ENCODE peak calls at places on chromosomes 16 and 17, in eight cellular contexts. U, A, D, R, H, C, E and F are unnamed samples.

GRCh38 chr16:62585041-62585545 is 548.9 kb upstream of the CDH8 start:
- DNase-seq in U (no peak), A (no peak), D (no peak), R (no peak), H (no peak), C (no peak), E (no peak), F (no peak)

GRCh38 chr16:54370653-54371052 is 84.1 kb upstream of the IRX3 start:
- DNase-seq in U (no peak), A (no peak), D (no peak), R (no peak), H (no peak), C (no peak), E (no peak), F (no peak)

GRCh38 chr16:7590934-7591333 is 258.3 kb downstream of the RBFOX1 start:
- DNase-seq in U (no peak), A (no peak), D (no peak), R (no peak), H (no peak), C (no peak), E (no peak), F (no peak)

GRCh38 chr17:56786989-56787482 is 46.7 kb downstream of the C17orf67 start:
- DNase-seq in U (peak; percentile 42), A (no peak), D (peak; percentile 93), R (peak; percentile 17), H (peak; percentile 82), C (peak; percentile 6), E (peak; percentile 8), F (no peak)

GRCh38 chr17:74677558-74678466 is 34.9 kb downstream of the CD300LF start:
- DNase-seq in U (no peak), A (no peak), D (no peak), R (no peak), H (no peak), C (no peak), E (no peak), F (no peak)

GRCh38 chr17:41415833-41416335 is 8.5 kb downstream of the KRT37 start:
- DNase-seq in U (no peak), A (no peak), D (peak; percentile 78), R (no peak), H (no peak), C (no peak), E (no peak), F (no peak)

GRCh38 chr17:5560361-5560988 is 23.8 kb downstream of the NLRP1 start:
- DNase-seq in U (no peak), A (no peak), D (no peak), R (no peak), H (no peak), C (no peak), E (no peak), F (peak; percentile 2)

GRCh38 chr17:78805301-78805700 is 23.2 kb upstream of the CYTH1 start:
- DNase-seq in U (peak; percentile 78), A (no peak), D (no peak), R (no peak), H (peak; percentile 91), C (no peak), E (peak; percentile 19), F (no peak)

GRCh38 chr16:6382787-6383515 is 949.7 kb upstream of the RBFOX1 start:
- DNase-seq in U (no peak), A (no peak), D (no peak), R (no peak), H (no peak), C (no peak), E (no peak), F (no peak)

GRCh38 chr17:65545708-65546523 is 15.5 kb downstream of the AXIN2 start:
- DNase-seq in U (no peak), A (no peak), D (no peak), R (no peak), H (no peak), C (no peak), E (no peak), F (no peak)

GRCh38 chr16:27332105-27332504 is 18.3 kb downstream of the IL4R start:
- DNase-seq in U (no peak), A (no peak), D (no peak), R (no peak), H (no peak), C (no peak), E (no peak), F (no peak)

GRCh38 chr16:69859105-69859969 is 91.8 kb upstream of the CLEC18A start:
- DNase-seq in U (peak; percentile 24), A (no peak), D (no peak), R (no peak), H (peak; percentile 32), C (peak; percentile 21), E (no peak), F (peak; percentile 68)

GRCh38 chr17:33973491-33973890 is 281.6 kb upstream of the CCL2 start:
- DNase-seq in U (no peak), A (no peak), D (no peak), R (no peak), H (no peak), C (no peak), E (no peak), F (no peak)

GRCh38 chr17:32875904-32876413 is 965 bp downstream of the MYO1D start:
- DNase-seq in U (no peak), A (no peak), D (no peak), R (no peak), H (no peak), C (no peak), E (no peak), F (no peak)

GRCh38 chr17:63542942-63543821 is 7.1 kb upstream of the DCAF7 start:
- DNase-seq in U (no peak), A (no peak), D (no peak), R (no peak), H (no peak), C (no peak), E (no peak), F (no peak)

GRCh38 chr17:71699907-71700306 is 420.9 kb upstream of the SOX9 start:
- DNase-seq in U (no peak), A (no peak), D (no peak), R (no peak), H (no peak), C (no peak), E (no peak), F (no peak)

GRCh38 chr17:80486692-80487091 is 10.3 kb upstream of the NPTX1 start:
- DNase-seq in U (no peak), A (no peak), D (no peak), R (no peak), H (no peak), C (peak; percentile 31), E (no peak), F (no peak)

GRCh38 chr17:4304417-4305027 is 40.7 kb upstream of the ANKFY1 start:
- DNase-seq in U (peak; percentile 47), A (no peak), D (no peak), R (peak; percentile 54), H (peak; percentile 73), C (peak; percentile 65), E (peak; percentile 53), F (peak; percentile 58)

GRCh38 chr17:37131670-37132620 is 183.2 kb downstream of the AATF start:
- DNase-seq in U (no peak), A (no peak), D (no peak), R (no peak), H (no peak), C (no peak), E (no peak), F (peak; percentile 10)

GRCh38 chr17:17570207-17570797 is 21.2 kb downstream of the PEMT start:
- DNase-seq in U (no peak), A (peak; percentile 30), D (no peak), R (no peak), H (no peak), C (no peak), E (no peak), F (peak; percentile 23)

GRCh38 chr16:57530104-57530522 is 6.3 kb downstream of the CCDC102A start:
- DNase-seq in U (peak; percentile 81), A (no peak), D (no peak), R (peak; percentile 64), H (peak; percentile 85), C (peak; percentile 53), E (peak; percentile 65), F (no peak)

GRCh38 chr16:5580320-5580719 is 482.7 kb upstream of the EEF2KMT start:
- DNase-seq in U (no peak), A (no peak), D (no peak), R (no peak), H (no peak), C (no peak), E (no peak), F (no peak)

GRCh38 chr17:28244446-28244845 is 74.6 kb upstream of the TMEM97 start:
- DNase-seq in U (no peak), A (no peak), D (no peak), R (no peak), H (no peak), C (no peak), E (no peak), F (no peak)

GRCh38 chr16:57999366-57999970 is 1.0 kb downstream of the ZNF319 start:
- DNase-seq in U (peak; percentile 41), A (no peak), D (no peak), R (no peak), H (peak; percentile 59), C (peak; percentile 62), E (peak; percentile 16), F (no peak)

GRCh38 chr17:34979650-34980352 is 511 bp upstream of the LIG3 start:
- DNase-seq in U (no peak), A (no peak), D (no peak), R (no peak), H (no peak), C (peak; percentile 19), E (no peak), F (no peak)

GRCh38 chr17:58756246-58757161 is 850 bp downstream of the PPM1E start:
- DNase-seq in U (no peak), A (no peak), D (no peak), R (no peak), H (peak; percentile 34), C (peak; percentile 38), E (no peak), F (peak; percentile 51)

GRCh38 chr16:58094026-58094425 is 35.2 kb downstream of the CFAP20 start:
- DNase-seq in U (no peak), A (no peak), D (no peak), R (no peak), H (no peak), C (no peak), E (no peak), F (no peak)

GRCh38 chr17:38766341-38766740 is 13.8 kb downstream of the PSMB3 start:
- DNase-seq in U (no peak), A (no peak), D (no peak), R (no peak), H (no peak), C (no peak), E (no peak), F (no peak)

GRCh38 chr17:44198721-44199552 is 747 bp downstream of the ATXN7L3 start:
- DNase-seq in U (peak; percentile 67), A (peak; percentile 56), D (no peak), R (peak; percentile 31), H (peak; percentile 77), C (peak; percentile 77), E (peak; percentile 50), F (peak; percentile 76)

GRCh38 chr16:81624718-81625543 is 154.2 kb upstream of the PLCG2 start:
- DNase-seq in U (no peak), A (no peak), D (no peak), R (no peak), H (no peak), C (no peak), E (no peak), F (no peak)

GRCh38 chr17:42190491-42191180 is 3.7 kb downstream of the GHDC start:
- DNase-seq in U (no peak), A (no peak), D (no peak), R (no peak), H (no peak), C (no peak), E (no peak), F (no peak)

GRCh38 chr17:49993423-49994037 is 1.5 kb downstream of the DLX3 start:
- DNase-seq in U (no peak), A (peak; percentile 37), D (no peak), R (no peak), H (peak; percentile 58), C (no peak), E (no peak), F (no peak)

GRCh38 chr16:84042879-84043485 is 387 bp upstream of the SLC38A8 start:
- DNase-seq in U (no peak), A (no peak), D (no peak), R (no peak), H (no peak), C (no peak), E (no peak), F (no peak)

GRCh38 chr17:41773190-41773588 is 13.3 kb downstream of the JUP start:
- DNase-seq in U (no peak), A (no peak), D (peak; percentile 45), R (no peak), H (no peak), C (no peak), E (no peak), F (peak; percentile 47)